ENCODE peak calls at places on chromosomes 2 and 18, in four cellular contexts. V, P, O and J are unnamed samples.
A peak's percentile ranks its signal among the peaks of the same experiment; 100 is the strongest.

GRCh38 chr2:98669675-98670074 is 61.3 kb downstream of the MGAT4A start:
- DNase-seq in P (no peak), V (no peak), O (no peak), J (no peak)

GRCh38 chr2:60527762-60528161 is 25.7 kb downstream of the BCL11A start:
- DNase-seq in V (no peak), O (no peak), P (no peak), J (no peak)

GRCh38 chr2:174836345-174836999 is 72.2 kb upstream of the CHRNA1 start:
- DNase-seq in V (no peak), O (no peak), P (no peak), J (no peak)

GRCh38 chr2:27955762-27956161 is 65.2 kb downstream of the BABAM2 start:
- DNase-seq in P (no peak), O (no peak), V (no peak), J (no peak)

GRCh38 chr2:227016894-227017293 is 147.1 kb downstream of the COL4A4 start:
- DNase-seq in O (no peak), V (no peak), P (no peak), J (no peak)

GRCh38 chr2:172864182-172864581 is 128.5 kb downstream of the RAPGEF4 start:
- DNase-seq in O (peak; percentile 52), P (peak; percentile 43), V (peak; percentile 39), J (no peak)

GRCh38 chr2:68734688-68735525 is at the start of gene ARHGAP25:
- DNase-seq in O (peak; percentile 44), P (no peak), V (no peak), J (no peak)

GRCh38 chr18:21264651-21265050 is 22.6 kb downstream of the GREB1L start:
- DNase-seq in V (no peak), O (no peak), P (peak; percentile 8), J (no peak)

GRCh38 chr2:186558512-186559276 is 31.2 kb upstream of the ITGAV start:
- DNase-seq in V (no peak), O (no peak), P (no peak), J (no peak)

GRCh38 chr2:137700681-137701080 is 263.6 kb upstream of the HNMT start:
- DNase-seq in P (peak; percentile 23), O (no peak), V (no peak), J (no peak)

GRCh38 chr18:58336605-58337004 is 292.3 kb downstream of the ALPK2 start:
- DNase-seq in V (no peak), P (no peak), O (no peak), J (no peak)

GRCh38 chr2:19799881-19800780 is 101.7 kb downstream of the TTC32 start:
- DNase-seq in P (no peak), O (no peak), V (no peak), J (no peak)

GRCh38 chr2:85497944-85498630 is 40.9 kb upstream of the MAT2A start:
- DNase-seq in O (no peak), V (no peak), P (no peak), J (no peak)

GRCh38 chr18:36662000-36662399 is 166.8 kb downstream of the TPGS2 start:
- DNase-seq in P (peak; percentile 6), O (no peak), V (no peak), J (no peak)

GRCh38 chr2:26216587-26216986 is 27.8 kb downstream of the HADHA start:
- DNase-seq in P (no peak), O (no peak), V (no peak), J (no peak)

GRCh38 chr2:66717491-66717890 is 282.6 kb downstream of the MEIS1 start:
- DNase-seq in O (no peak), P (no peak), V (no peak), J (no peak)

GRCh38 chr2:112579280-112579679 is 5.1 kb upstream of the CHCHD5 start:
- DNase-seq in P (no peak), V (no peak), O (no peak), J (no peak)

GRCh38 chr2:128282246-128282975 is 36.3 kb downstream of the HS6ST1 start:
- DNase-seq in O (no peak), V (no peak), P (no peak), J (no peak)

GRCh38 chr2:35114765-35115164 is 1240.8 kb upstream of the CRIM1 start:
- DNase-seq in O (no peak), V (no peak), P (no peak), J (no peak)

GRCh38 chr2:147711031-147711430 is 133.8 kb upstream of the ACVR2A start:
- DNase-seq in P (no peak), V (no peak), O (no peak), J (no peak)

GRCh38 chr2:206481056-206481455 is 37.7 kb downstream of the ADAM23 start:
- DNase-seq in V (no peak), O (no peak), P (no peak), J (no peak)